ENCODE peak calls at places on chromosomes 5 and 9, in ten cellular contexts. Z is heart left ventricle, P is neural progenitor cell, R is breast epithelium, K is OCI-LY7, M is fibroblast of lung, L is A673, A is Panc1, J is sigmoid colon, S is lung. X is an unnamed sample.

GRCh38 chr5:55603947-55604346 is 69.2 kb upstream of the PLPP1 start:
- DNase-seq in M (peak), S (no peak), J (no peak), L (peak), R (no peak), A (no peak), P (no peak), Z (no peak), K (peak), X (no peak)

GRCh38 chr5:90932052-90932699 is 373.6 kb downstream of the ADGRV1 start:
- DNase-seq in Z (no peak), J (peak), R (no peak), K (peak), A (peak), S (peak), M (peak), L (peak), P (peak), X (no peak)

GRCh38 chr5:7849531-7850240 is 1.2 kb downstream of the CFAP90 start:
- DNase-seq in Z (peak), K (no peak), P (peak), M (no peak), L (peak), J (no peak), R (no peak), S (no peak), A (no peak), X (no peak)

GRCh38 chr9:4306066-4306787 is 6.4 kb upstream of the GLIS3 start:
- DNase-seq in L (no peak), A (no peak), K (no peak), S (no peak), M (no peak), P (no peak), J (no peak), Z (no peak), R (no peak), X (no peak)

GRCh38 chr9:112361602-112362001 is 18.3 kb upstream of the HSDL2 start:
- DNase-seq in Z (no peak), P (peak), J (no peak), A (no peak), K (peak), R (no peak), S (no peak), M (peak), L (peak), X (peak)

GRCh38 chr5:120568716-120569115 is 104.6 kb downstream of the PRR16 start:
- DNase-seq in A (no peak), R (no peak), P (no peak), L (no peak), M (no peak), Z (no peak), K (no peak), J (no peak), S (no peak), X (no peak)

GRCh38 chr9:1083325-1083913 is 33.3 kb downstream of the DMRT2 start:
- DNase-seq in A (no peak), L (peak), M (no peak), S (peak), P (no peak), K (no peak), Z (peak), R (no peak), J (no peak), X (no peak)

GRCh38 chr9:7305677-7306076 is 493.9 kb downstream of the DMAC1 start:
- DNase-seq in Z (no peak), S (no peak), J (no peak), L (no peak), K (no peak), P (no peak), A (no peak), M (no peak), R (no peak), X (no peak)

GRCh38 chr5:16179936-16180788 is 571 bp upstream of the MARCHF11 start:
- DNase-seq in M (no peak), L (no peak), R (no peak), P (peak), J (no peak), K (no peak), A (no peak), S (no peak), Z (no peak), X (no peak)

GRCh38 chr9:111661150-111661801 is at the start of gene GNG10:
- DNase-seq in A (no peak), S (peak), R (no peak), K (peak), P (peak), L (peak), M (peak), J (peak), Z (peak), X (peak)

GRCh38 chr9:119963798-119964372 is 594.6 kb upstream of the BRINP1 start:
- DNase-seq in S (peak), R (peak), M (peak), Z (no peak), P (peak), J (no peak), K (no peak), A (no peak), L (peak), X (no peak)
- H3K27ac ChIP-seq in S (peak), R (peak), M (peak), Z (no peak), P (peak), J (no peak), K (no peak), A (peak), L (no peak), X (no peak)

GRCh38 chr9:135888126-135888765 is 19.1 kb downstream of the CAMSAP1 start:
- DNase-seq in L (no peak), K (no peak), P (no peak), R (no peak), M (no peak), J (no peak), S (no peak), A (no peak), Z (no peak), X (no peak)
- H3K4me3 ChIP-seq in L (no peak), K (peak), P (no peak), R (no peak), M (no peak), J (no peak), S (no peak), A (no peak), Z (no peak), X (peak)

GRCh38 chr5:172875372-172876279 is 41.6 kb downstream of the ERGIC1 start:
- DNase-seq in A (no peak), J (no peak), K (no peak), P (no peak), L (no peak), Z (no peak), R (no peak), S (no peak), M (no peak), X (no peak)

GRCh38 chr5:172881691-172882370 is 47.8 kb downstream of the ERGIC1 start:
- DNase-seq in M (peak), J (no peak), S (no peak), R (no peak), A (no peak), K (no peak), Z (no peak), P (no peak), L (no peak), X (no peak)

GRCh38 chr5:172877496-172878260 is 43.6 kb downstream of the ERGIC1 start:
- DNase-seq in J (no peak), L (no peak), K (no peak), P (no peak), M (no peak), Z (no peak), S (no peak), R (no peak), A (no peak), X (no peak)

GRCh38 chr5:172878585-172879433 is 44.8 kb downstream of the ERGIC1 start:
- DNase-seq in R (no peak), A (no peak), M (no peak), J (no peak), L (no peak), K (no peak), S (no peak), P (no peak), Z (no peak), X (no peak)

GRCh38 chr5:172879434-172879828 is 45.4 kb downstream of the ERGIC1 start:
- DNase-seq in P (no peak), S (no peak), L (no peak), A (no peak), M (no peak), J (no peak), Z (no peak), K (no peak), R (no peak), X (no peak)
- H3K27ac ChIP-seq in P (no peak), S (peak), L (no peak), A (peak), M (peak), J (peak), Z (peak), K (no peak), R (peak), X (no peak)

DNA sequence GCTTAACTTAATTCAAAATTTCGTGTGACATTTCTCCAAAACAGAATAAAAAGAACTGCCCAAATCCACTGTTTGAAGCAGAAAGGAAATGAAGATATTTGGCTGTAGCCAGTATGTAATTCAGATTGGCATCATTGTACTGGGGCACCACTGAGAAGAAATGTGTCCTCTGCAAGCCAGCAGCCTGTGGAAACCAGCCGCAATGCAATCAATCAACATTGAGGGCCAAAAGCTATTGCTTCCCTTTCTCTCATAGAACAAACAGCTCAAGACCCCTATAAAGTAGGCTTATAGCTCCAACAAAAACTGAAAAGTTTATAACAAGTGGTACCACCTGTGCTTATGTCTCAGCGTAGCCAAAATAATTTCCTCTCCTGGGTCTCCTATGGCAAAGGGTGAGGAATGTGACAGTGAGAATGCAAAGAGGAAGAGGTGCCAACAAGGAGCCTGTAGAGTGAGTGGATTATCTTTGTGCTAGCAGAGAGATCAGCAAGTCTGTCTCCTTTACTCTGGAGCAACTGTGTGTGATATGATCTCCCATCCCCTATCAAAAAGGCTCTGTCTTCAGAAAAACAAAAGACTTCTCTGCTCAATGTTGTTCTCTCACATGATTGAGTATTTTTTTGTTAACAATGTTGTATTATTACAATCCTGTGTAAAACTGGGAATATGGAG is 1072.4 kb upstream of the DMAC1 start:
- DNase-seq in P (no peak), Z (no peak), R (no peak), A (no peak), L (no peak), M (no peak), S (no peak), J (no peak), K (no peak), X (no peak)
- H3K4me3 ChIP-seq in P (no peak), Z (no peak), R (no peak), A (no peak), L (no peak), M (no peak), S (no peak), J (no peak), K (no peak), X (no peak)

DNA sequence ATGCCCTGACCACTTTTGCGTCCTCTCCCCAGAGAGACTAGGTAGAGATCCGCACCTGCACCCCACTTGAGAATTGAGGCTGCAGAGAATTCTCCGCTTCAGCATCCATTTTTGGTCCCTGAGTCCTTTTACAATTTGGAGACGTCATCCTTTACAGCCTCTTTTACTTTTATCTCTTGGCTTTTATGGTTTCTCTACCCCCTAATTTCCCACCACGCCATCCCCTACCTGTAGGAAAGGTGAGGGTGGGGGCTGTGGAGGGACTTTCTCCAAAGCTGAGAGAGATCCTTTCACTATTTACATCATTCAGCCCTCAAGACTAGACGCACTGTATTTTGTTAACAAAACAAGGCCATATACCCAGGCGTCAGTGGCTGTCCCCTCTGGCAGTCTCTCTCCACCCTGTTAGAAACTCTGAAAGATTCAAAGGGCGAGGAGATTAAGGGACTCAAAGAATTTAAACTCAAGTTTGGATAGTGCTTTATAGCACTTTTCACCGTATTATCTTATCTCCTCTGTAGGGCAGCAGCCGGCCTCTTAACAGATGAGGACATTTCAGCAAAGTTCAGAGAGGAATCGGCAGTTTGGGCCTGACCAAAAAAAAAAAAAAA is 1.7 kb downstream of the MSX2 start:
- DNase-seq in M (no peak), J (peak), S (no peak), K (no peak), L (no peak), R (no peak), A (no peak), Z (no peak), P (peak), X (no peak)
- H3K27ac ChIP-seq in M (no peak), J (no peak), S (no peak), K (no peak), L (no peak), R (no peak), A (peak), Z (no peak), P (no peak), X (no peak)

GRCh38 chr5:157539623-157540022 is 36.0 kb downstream of the ADAM19 start:
- DNase-seq in S (no peak), R (no peak), Z (no peak), M (no peak), K (no peak), A (no peak), J (no peak), P (no peak), L (no peak), X (no peak)
- H3K4me3 ChIP-seq in S (no peak), R (no peak), Z (no peak), M (no peak), K (no peak), A (no peak), J (no peak), P (no peak), L (no peak), X (no peak)

GRCh38 chr9:33044677-33045282 is 19.7 kb downstream of the DNAJA1 start:
- DNase-seq in R (no peak), K (no peak), P (peak), Z (no peak), J (no peak), A (peak), S (no peak), M (peak), L (peak), X (no peak)
- H3K27ac ChIP-seq in R (peak), K (no peak), P (peak), Z (peak), J (peak), A (peak), S (peak), M (peak), L (peak), X (no peak)

X was measured in CD8-positive, alpha-beta memory T cell.